ENCODE peak calls at places on chromosomes 6 and 20, in four cellular contexts. M is IMR-90, V is brain microvascular endothelial cell, A is Panc1. C is an unnamed sample.

GRCh38 chr6:159434410-159434809 is 258.6 kb downstream of the SOD2 start:
- DNase-seq in M (no peak), A (no peak), V (no peak), C (no peak)

GRCh38 chr6:150641398-150642139 is 41.9 kb downstream of the PLEKHG1 start:
- DNase-seq in A (no peak), V (no peak), M (no peak), C (no peak)

GRCh38 chr6:165663283-165663735 is 268 bp upstream of the PDE10A start:
- DNase-seq in M (peak; percentile 61), V (peak; percentile 46), A (no peak), C (no peak)

GRCh38 chr6:127997472-127998164 is 96.8 kb upstream of the THEMIS start:
- DNase-seq in A (no peak), V (no peak), M (no peak), C (no peak)

GRCh38 chr6:151096255-151096612 is 143.5 kb upstream of the AKAP12 start:
- DNase-seq in V (no peak), M (no peak), A (no peak), C (no peak)

GRCh38 chr20:16732506-16733152 is 2.8 kb downstream of the SNRPB2 start:
- DNase-seq in V (no peak), M (no peak), A (no peak), C (no peak)

GRCh38 chr6:36180126-36180525 is 16.4 kb upstream of the BRPF3 start:
- DNase-seq in V (no peak), A (no peak), M (no peak), C (no peak)

GRCh38 chr6:52389626-52390360 is 27.8 kb downstream of the PAQR8 start:
- DNase-seq in V (peak; percentile 19), M (peak; percentile 50), A (no peak), C (no peak)

GRCh38 chr20:58707770-58708169 is 15.2 kb downstream of the NPEPL1 start:
- DNase-seq in M (no peak), V (no peak), A (no peak), C (no peak)

GRCh38 chr6:152176219-152176745 is 368.8 kb downstream of the ESR1 start:
- DNase-seq in M (no peak), A (no peak), V (no peak), C (no peak)

GRCh38 chr6:225907-226306 is 66.4 kb upstream of the DUSP22 start:
- DNase-seq in A (no peak), V (no peak), M (no peak), C (no peak)

GRCh38 chr6:34865107-34865506 is 22.7 kb downstream of the TAF11 start:
- DNase-seq in V (peak; percentile 30), M (peak; percentile 20), A (no peak), C (no peak)

GRCh38 chr20:15310361-15310760 is 972.9 kb upstream of the FLRT3 start:
- DNase-seq in A (no peak), M (no peak), V (peak; percentile 18), C (no peak)

GRCh38 chr6:30748301-30748769 is 4.0 kb upstream of the IER3 start:
- DNase-seq in M (peak; percentile 52), V (no peak), A (no peak), C (no peak)

GRCh38 chr6:24547243-24547642 is 52.5 kb downstream of the ALDH5A1 start:
- DNase-seq in A (no peak), M (no peak), V (no peak), C (no peak)

GRCh38 chr6:32825966-32826365 is 9.2 kb upstream of the HLA-DOB start:
- DNase-seq in M (peak; percentile 55), A (no peak), V (peak; percentile 16), C (peak; percentile 35)

GRCh38 chr6:80214436-80215022 is 108.1 kb downstream of the BCKDHB start:
- DNase-seq in A (peak; percentile 22), V (peak; percentile 57), M (peak; percentile 70), C (no peak)

GRCh38 chr6:7328159-7328713 is 15.2 kb upstream of the SSR1 start:
- DNase-seq in M (no peak), V (no peak), A (no peak), C (no peak)

GRCh38 chr6:89081423-89082322 is 1.1 kb downstream of the PNRC1 start:
- DNase-seq in M (peak; percentile 96), V (peak; percentile 95), A (peak; percentile 50), C (peak; percentile 76)

GRCh38 chr6:30684386-30685156 is 1.9 kb downstream of the PPP1R18 start:
- DNase-seq in A (no peak), V (no peak), M (peak; percentile 44), C (no peak)

DNA sequence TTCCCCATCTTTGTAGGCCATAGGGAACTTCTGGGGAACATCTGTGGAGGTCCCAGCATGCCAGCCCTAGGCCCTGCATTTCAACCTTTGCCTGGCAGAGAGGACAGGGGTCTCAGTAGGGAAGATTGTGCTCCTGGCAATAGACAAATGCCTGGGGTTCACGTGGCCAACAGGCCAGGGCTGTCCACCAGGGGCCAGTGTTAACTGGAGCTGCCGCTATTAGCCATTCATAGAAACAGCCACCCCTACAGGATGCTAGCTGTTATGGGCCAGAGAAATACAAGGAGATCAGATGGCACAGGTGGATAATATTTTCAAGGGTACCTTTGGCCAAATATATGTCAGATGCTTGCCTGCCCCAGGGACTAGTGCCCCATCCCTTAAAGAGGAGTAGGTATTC is 932.9 kb downstream of the QKI start:
- DNase-seq in A (no peak), M (no peak), V (no peak), C (no peak)
- TF ChIP-seq CTCF in A (no peak), M (no peak), V (peak; percentile 29), C (no peak)

DNA sequence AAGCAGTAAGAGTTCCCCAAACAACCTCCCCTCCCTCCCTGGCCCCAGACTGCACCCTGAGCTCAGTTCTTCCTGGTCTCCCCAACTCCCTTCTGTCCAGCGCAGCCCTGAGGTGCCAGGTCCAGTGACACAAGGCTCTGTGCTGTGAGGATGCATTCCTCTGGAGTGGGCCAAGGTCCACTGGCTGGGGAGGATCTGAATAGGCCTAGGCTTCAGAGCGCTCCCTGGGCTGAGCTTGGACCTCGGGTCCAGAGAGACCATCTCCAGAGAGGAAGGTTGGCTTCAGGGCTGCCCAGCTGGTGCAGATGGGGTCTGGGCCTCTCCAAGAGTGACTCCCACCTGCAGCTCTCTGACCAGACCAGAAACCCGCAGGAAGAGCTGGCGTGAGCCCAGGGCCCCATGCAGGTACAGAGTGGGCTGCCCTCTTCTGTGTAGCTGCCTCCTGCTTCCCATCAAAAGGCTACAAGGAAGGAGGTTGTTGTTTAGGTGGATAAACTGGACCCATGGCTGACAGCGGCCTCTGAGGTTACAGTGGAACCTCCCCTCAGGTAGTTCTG is 52.3 kb upstream of the MLN start:
- DNase-seq in M (no peak), A (no peak), V (no peak), C (no peak)
- H3K4me3 ChIP-seq in M (no peak overlapping the region), A (no peak overlapping the region), V (no peak overlapping the region), C (no peak overlapping the region)

GRCh38 chr6:131980338-131980790 is 29.2 kb upstream of the CCN2 start:
- DNase-seq in V (no peak), M (no peak), A (no peak), C (no peak)

GRCh38 chr6:131979515-131980337 is 28.6 kb upstream of the CCN2 start:
- DNase-seq in A (no peak), M (peak; percentile 97), V (peak; percentile 96), C (peak; percentile 86)

GRCh38 chr6:131980791-131981623 is 29.8 kb upstream of the CCN2 start:
- DNase-seq in A (no peak), V (no peak), M (no peak), C (no peak)

GRCh38 chr6:131976545-131977061 is 25.4 kb upstream of the CCN2 start:
- DNase-seq in V (peak; percentile 93), M (peak; percentile 38), A (no peak), C (no peak)

GRCh38 chr6:131978522-131978921 is 27.4 kb upstream of the CCN2 start:
- DNase-seq in A (no peak), V (no peak), M (no peak), C (no peak)
- H3K36me3 ChIP-seq in A (no peaks in the 10 kb centered on the region), V (no peaks in the 10 kb centered on the region), M (no peaks in the 10 kb centered on the region), C (no peaks in the 10 kb centered on the region)

DNA sequence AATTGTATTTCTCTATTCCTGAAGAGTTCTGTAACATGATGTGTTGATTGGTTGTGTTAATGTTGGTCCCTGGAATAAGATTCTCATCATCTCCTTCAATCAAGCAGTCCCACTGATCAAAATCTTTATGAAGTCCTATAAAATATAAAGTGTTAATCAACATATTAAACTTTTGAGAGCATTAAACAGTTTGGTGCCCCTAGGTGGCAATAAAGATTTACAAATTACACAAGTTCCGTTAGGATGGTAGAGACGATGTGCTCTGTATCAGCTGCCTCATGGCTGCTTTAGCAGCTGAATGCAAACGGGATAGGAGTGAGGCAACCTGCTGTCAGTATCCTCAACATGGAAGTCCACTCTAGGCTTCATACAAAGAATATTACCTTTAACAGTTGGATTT is 16.9 kb downstream of the TDRD6 start:
- DNase-seq in A (no peak), V (peak; percentile 8), M (no peak), C (no peak)
- TF ChIP-seq CTCF in A (peak; percentile 21), V (no peak), M (no peak), C (no peak)

GRCh38 chr20:50017160-50017559 is 34.4 kb downstream of the SNAI1 start:
- DNase-seq in V (no peak), A (no peak), M (no peak), C (no peak)
- H3K4me3 ChIP-seq in V (no peak overlapping the region), A (no peak overlapping the region), M (no peak overlapping the region), C (no peak overlapping the region)

GRCh38 chr6:53605543-53606235 is 59.9 kb downstream of the KLHL31 start:
- DNase-seq in M (no peak), V (no peak), A (no peak), C (no peak)

GRCh38 chr6:53608386-53608785 is 57.2 kb downstream of the KLHL31 start:
- DNase-seq in V (no peak), A (no peak), M (no peak), C (no peak)

GRCh38 chr6:53603381-53604121 is 58.6 kb upstream of the GCLC start:
- DNase-seq in M (peak; percentile 47), A (no peak), V (no peak), C (no peak)

DNA sequence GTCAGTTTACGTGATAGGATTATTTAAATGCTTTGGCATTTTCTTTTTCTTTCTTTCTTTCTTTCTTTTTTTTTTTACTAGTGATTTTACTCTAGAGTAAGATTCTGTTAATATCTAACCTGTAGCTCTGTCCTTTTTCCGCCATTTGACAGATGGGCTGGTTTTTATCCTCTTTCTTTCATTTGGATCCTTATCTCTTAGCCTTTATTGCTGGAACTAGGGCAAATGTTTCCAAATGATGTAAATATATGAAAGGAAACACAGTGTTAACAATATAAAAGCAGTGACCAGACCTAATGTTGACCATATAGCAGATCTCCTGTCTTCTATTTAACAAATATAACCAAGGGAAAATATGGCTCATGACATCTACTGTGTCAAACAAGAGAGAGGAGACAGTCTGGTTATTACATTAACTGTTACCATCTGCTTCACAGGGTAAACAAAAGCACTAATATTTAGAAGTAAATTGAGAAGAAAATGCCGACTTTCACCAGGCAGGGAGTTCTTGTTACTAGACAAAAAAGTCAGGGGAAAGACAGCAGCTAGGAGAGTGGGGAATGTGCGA is 59.8 kb upstream of the GCLC start:
- DNase-seq in A (no peak), V (no peak), M (no peak), C (no peak)
- H3K36me3 ChIP-seq in A (no peaks in the 10 kb centered on the region), V (no peaks in the 10 kb centered on the region), M (no peaks in the 10 kb centered on the region), C (no peaks in the 10 kb centered on the region)